ENCODE peak calls at places on chromosomes 2 and 18, in five cellular contexts. K, E, Q, P and J are unnamed samples. For H3K27me3 and H3K4me1, the result is how much of the 10 kb centered on the place peaks cover.

GRCh38 chr2:33598472-33599174 is 476 bp downstream of the FAM98A start:
- DNase-seq in P (peak), K (peak), E (peak), Q (peak), J (no peak)

GRCh38 chr2:176934869-176935415 is 277.7 kb upstream of the HNRNPA3 start:
- DNase-seq in K (no peak), P (no peak), E (no peak), Q (no peak), J (no peak)

GRCh38 chr2:223993634-223994232 is 36.5 kb downstream of the MRPL44 start:
- DNase-seq in K (no peak), E (peak), Q (peak), P (peak), J (no peak)

GRCh38 chr18:45856526-45856925 is 31.1 kb downstream of the SIGLEC15 start:
- DNase-seq in K (no peak), Q (no peak), P (no peak), E (no peak), J (no peak)

GRCh38 chr2:60888853-60889252 is 7.5 kb downstream of the REL start:
- DNase-seq in K (no peak), Q (no peak), E (no peak), P (no peak), J (no peak)

GRCh38 chr2:11680181-11680900 is 10.3 kb upstream of the NTSR2 start:
- DNase-seq in Q (peak), P (no peak), E (no peak), K (no peak), J (peak)

GRCh38 chr2:33681333-33681732 is 82.2 kb upstream of the FAM98A start:
- DNase-seq in K (no peak), Q (no peak), P (no peak), E (no peak), J (no peak)

GRCh38 chr2:62144689-62145477 is 51.0 kb upstream of the B3GNT2 start:
- DNase-seq in E (no peak), K (no peak), P (no peak), Q (no peak), J (no peak)

GRCh38 chr18:42583197-42583776 is 532.2 kb downstream of the RIT2 start:
- DNase-seq in Q (no peak), K (no peak), P (no peak), E (no peak), J (no peak)

GRCh38 chr2:138244400-138245001 is 257.1 kb upstream of the SPOPL start:
- DNase-seq in Q (no peak), P (no peak), E (peak), K (no peak), J (no peak)

GRCh38 chr2:215598376-215598975 is 162.6 kb upstream of the FN1 start:
- DNase-seq in Q (no peak), K (no peak), E (peak), P (no peak), J (no peak)

GRCh38 chr18:45874501-45875184 is 49.2 kb downstream of the SIGLEC15 start:
- DNase-seq in E (peak), K (no peak), Q (no peak), P (no peak), J (no peak)

GRCh38 chr18:34153711-34154110 is 71.0 kb downstream of the NOL4 start:
- DNase-seq in Q (peak), K (no peak), E (no peak), P (no peak), J (no peak)

GRCh38 chr2:237291138-237291792 is 122.7 kb downstream of the COL6A3 start:
- DNase-seq in E (peak), K (peak), Q (peak), P (no peak), J (peak)

GRCh38 chr2:134882773-134883172 is 35.8 kb upstream of the CCNT2 start:
- DNase-seq in K (no peak), P (no peak), E (no peak), Q (no peak), J (no peak)

GRCh38 chr2:45210466-45211195 is 201.4 kb upstream of the SIX2 start:
- DNase-seq in K (no peak), E (peak), Q (no peak), P (no peak), J (no peak)

GRCh38 chr2:13050764-13051163 is 334.0 kb downstream of the TRIB2 start:
- DNase-seq in E (no peak), Q (no peak), P (no peak), K (no peak), J (no peak)

GRCh38 chr2:25165992-25166618 is 2.3 kb downstream of the POMC start:
- DNase-seq in E (peak), K (peak), Q (peak), P (peak), J (no peak)

GRCh38 chr2:62467100-62467474 is 38.9 kb downstream of the TMEM17 start:
- DNase-seq in E (no peak), P (no peak), Q (no peak), K (no peak), J (no peak)

GRCh38 chr18:13218376-13219011 is at the start of gene LDLRAD4:
- DNase-seq in P (peak), E (no peak), K (peak), Q (no peak), J (no peak)

GRCh38 chr18:13217466-13217961 is 1.0 kb upstream of the LDLRAD4 start:
- DNase-seq in E (peak), Q (peak), K (peak), P (peak), J (no peak)

GRCh38 chr18:13217971-13218375 is 587 bp upstream of the LDLRAD4 start:
- DNase-seq in E (no peak), K (peak), P (peak), Q (no peak), J (no peak)

GRCh38 chr18:13216732-13217465 is 1.7 kb upstream of the LDLRAD4 start:
- DNase-seq in P (peak), E (no peak), K (peak), Q (no peak), J (no peak)

GRCh38 chr18:13216092-13216582 is 2.4 kb upstream of the LDLRAD4 start:
- DNase-seq in K (peak), P (peak), Q (peak), E (peak), J (no peak)
- H3K27me3 ChIP-seq in K (under half), P (half or more), Q (half or more), E (under half), J (half or more)

GRCh38 chr2:37653805-37654378 is 17.6 kb downstream of the CDC42EP3 start:
- DNase-seq in K (peak), Q (no peak), P (no peak), E (no peak), J (no peak)

GRCh38 chr2:37653093-37653492 is 18.3 kb downstream of the CDC42EP3 start:
- DNase-seq in Q (no peak), K (no peak), E (no peak), P (no peak), J (no peak)

GRCh38 chr2:37655442-37655841 is 16.0 kb downstream of the CDC42EP3 start:
- DNase-seq in Q (no peak), K (no peak), P (no peak), E (no peak), J (no peak)

GRCh38 chr2:37654932-37655331 is 16.5 kb downstream of the CDC42EP3 start:
- DNase-seq in K (no peak), P (peak), Q (no peak), E (no peak), J (no peak)

GRCh38 chr2:37654419-37654818 is 17.0 kb downstream of the CDC42EP3 start:
- DNase-seq in K (no peak), Q (no peak), P (peak), E (no peak), J (no peak)
- H3K4me1 ChIP-seq in K (under half), Q (half or more), P (half or more), E (under half), J (half or more)

DNA sequence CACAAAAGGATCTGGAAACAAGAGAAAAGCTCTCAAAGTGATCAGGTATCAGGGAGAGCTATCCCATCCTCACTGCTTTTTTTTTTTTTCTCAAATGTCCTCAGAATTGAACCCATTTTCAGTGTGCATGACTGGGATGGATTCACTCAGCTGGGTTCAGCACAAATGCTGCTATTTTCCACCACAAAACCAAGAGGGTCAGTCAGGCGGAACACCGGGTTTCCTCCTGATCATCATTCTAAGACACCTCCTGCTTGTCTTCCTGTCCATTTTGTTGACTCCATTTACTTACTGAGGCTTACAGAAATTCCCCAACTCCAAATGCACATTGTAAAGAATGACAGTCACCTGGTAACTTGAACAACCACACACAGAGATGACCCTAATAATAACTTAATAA is 39.9 kb downstream of the CYRIA start:
- DNase-seq in Q (no peak), K (no peak), E (no peak), P (no peak), J (no peak)
- H3K27me3 ChIP-seq in Q (under half), K (under half), E (under half), P (under half), J (under half)

DNA sequence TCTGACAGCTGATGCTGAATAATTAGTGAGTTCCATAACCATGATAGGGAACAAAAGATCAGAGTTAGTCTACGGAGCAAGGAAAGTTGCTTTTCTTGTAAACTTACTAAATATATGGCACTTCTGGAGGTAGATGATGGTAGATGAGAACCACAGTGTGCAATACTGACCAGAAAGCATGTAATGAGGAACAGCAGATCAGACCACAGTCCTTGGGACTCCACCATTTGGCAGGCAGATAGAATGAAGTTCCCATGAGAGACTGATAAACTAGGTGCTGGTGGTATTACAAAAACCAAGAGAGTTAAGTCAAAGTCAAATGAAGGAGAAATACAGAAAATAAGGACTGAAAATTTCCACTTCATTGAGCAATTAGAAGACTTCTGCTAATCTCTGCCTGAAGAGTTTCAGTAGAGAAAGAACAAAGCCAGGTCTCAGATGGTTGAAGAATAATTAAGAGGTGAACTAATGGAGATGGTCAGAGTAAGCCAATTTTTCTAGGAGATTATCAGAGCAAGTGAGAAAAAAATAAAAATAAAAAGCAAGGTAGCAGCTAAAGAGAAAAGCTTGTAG is 10.4 kb downstream of the CERKL start:
- DNase-seq in P (no peak), Q (no peak), K (no peak), E (no peak), J (no peak)
- H3K4me1 ChIP-seq in P (under half), Q (under half), K (under half), E (under half), J (under half)

GRCh38 chr2:26175716-26176615 is 3.1 kb downstream of the GAREM2 start:
- DNase-seq in Q (peak), P (peak), E (no peak), K (no peak), J (no peak)
- H3K27me3 ChIP-seq in Q (under half), P (under half), E (under half), K (under half), J (under half)